ENCODE peak calls at places on chromosomes 13 and 19, in four cellular contexts. N is stimulated activated CD4-positive, alpha-beta T cell treated with anti-CD3 and anti-CD28 coated beads, Interleukin-1b, Interleukin-23, amount 100 ng/mL, for 24 hours; Q is islet precursor cell; S is neural crest cell. F is an unnamed sample.

GRCh38 chr19:31127132-31127967 is 221.9 kb downstream of the TSHZ3 start:
- DNase-seq in N (no peak), Q (peak; percentile 81), S (no peak), F (peak; percentile 64)

GRCh38 chr13:59747529-59747928 is 416.2 kb downstream of the DIAPH3 start:
- DNase-seq in N (no peak), Q (no peak), S (no peak), F (no peak)

GRCh38 chr13:38518328-38518727 is 168.5 kb upstream of the FREM2 start:
- DNase-seq in Q (no peak), N (no peak), S (no peak), F (no peak)

GRCh38 chr13:23579072-23579885 is 9.1 kb downstream of the TNFRSF19 start:
- DNase-seq in N (peak; percentile 89), S (peak; percentile 97), Q (peak; percentile 97), F (peak; percentile 98)

GRCh38 chr13:109254271-109254670 is 532.1 kb downstream of the IRS2 start:
- DNase-seq in S (no peak), Q (no peak), N (no peak), F (no peak)

GRCh38 chr13:48532146-48532472 is 771 bp downstream of the RCBTB2 start:
- DNase-seq in N (no peak), S (no peak), Q (no peak), F (no peak)

GRCh38 chr13:30216111-30216510 is 91.2 kb downstream of the KATNAL1 start:
- DNase-seq in S (no peak), Q (no peak), N (no peak), F (peak; percentile 55)

GRCh38 chr19:31349160-31349881 is at the start of gene TSHZ3:
- DNase-seq in Q (peak; percentile 89), S (peak; percentile 43), N (no peak), F (peak; percentile 89)

GRCh38 chr13:111474136-111475002 is 153.9 kb downstream of the TEX29 start:
- DNase-seq in S (peak; percentile 20), Q (peak; percentile 51), N (no peak), F (peak; percentile 68)

GRCh38 chr13:112143753-112144615 is 77.0 kb downstream of the SOX1 start:
- DNase-seq in Q (peak; percentile 44), N (no peak), S (no peak), F (peak; percentile 37)

GRCh38 chr13:110394371-110394841 is 87.3 kb downstream of the COL4A2 start:
- DNase-seq in Q (no peak), S (no peak), N (no peak), F (no peak)

GRCh38 chr19:4134351-4134750 is 10.4 kb upstream of the MAP2K2 start:
- DNase-seq in S (no peak), Q (no peak), N (no peak), F (no peak)

GRCh38 chr13:114131581-114132418 is 623 bp downstream of the RASA3 start:
- DNase-seq in S (no peak), N (no peak), Q (no peak), F (no peak)

GRCh38 chr19:28168557-28168956 is 1044.4 kb downstream of the UQCRFS1 start:
- DNase-seq in Q (peak; percentile 81), S (no peak), N (no peak), F (peak; percentile 91)

GRCh38 chr13:59477011-59477410 is 686.7 kb downstream of the DIAPH3 start:
- DNase-seq in S (no peak), N (no peak), Q (no peak), F (no peak)

GRCh38 chr19:20197747-20198146 is 30.7 kb downstream of the ZNF486 start:
- DNase-seq in S (no peak), N (no peak), Q (no peak), F (no peak)

GRCh38 chr19:40221858-40222619 is 3.9 kb upstream of the TTC9B start:
- DNase-seq in Q (peak; percentile 86), S (peak; percentile 74), N (peak; percentile 47), F (peak; percentile 94)

GRCh38 chr19:2602391-2603181 is 99.9 kb downstream of the GNG7 start:
- DNase-seq in Q (peak; percentile 99), N (no peak), S (no peak), F (peak; percentile 92)